ENCODE peak calls at places on chromosomes 3 and 15, in ten cellular contexts. Q, X, V, D, C, K, L, H, P and Y are unnamed samples.
A peak's percentile ranks its signal among the peaks of the same experiment; 100 is the strongest.

GRCh38 chr3:48820626-48821324 is 26.9 kb downstream of the PRKAR2A start:
- DNase-seq in L (no peak), H (no peak), D (peak; percentile 9), V (no peak), X (no peak), Q (no peak), P (peak; percentile 26), C (no peak), K (peak; percentile 8), Y (no peak)

GRCh38 chr15:61764981-61765380 is 295.3 kb downstream of the VPS13C start:
- DNase-seq in D (no peak), Q (no peak), X (no peak), H (no peak), C (no peak), K (no peak), P (no peak), L (no peak), V (no peak), Y (no peak)

GRCh38 chr15:66080791-66081475 is 172.6 kb downstream of the MEGF11 start:
- DNase-seq in K (peak; percentile 30), L (no peak), X (peak; percentile 77), V (peak; percentile 43), Q (no peak), C (no peak), H (no peak), D (no peak), P (peak; percentile 45), Y (peak; percentile 40)

GRCh38 chr3:124886168-124887051 is 755 bp downstream of the ITGB5 start:
- DNase-seq in V (no peak), X (peak; percentile 56), C (peak; percentile 40), Q (peak; percentile 40), L (peak; percentile 28), P (peak; percentile 19), H (peak; percentile 59), D (no peak), K (no peak), Y (peak; percentile 50)

GRCh38 chr3:52531636-52532516 is 1.8 kb downstream of the NT5DC2 start:
- DNase-seq in V (no peak), P (no peak), X (no peak), Q (peak; percentile 24), H (no peak), L (no peak), C (no peak), K (no peak), D (no peak), Y (peak; percentile 10)

GRCh38 chr3:30553641-30554316 is 52.6 kb upstream of the TGFBR2 start:
- DNase-seq in C (no peak), Q (no peak), K (no peak), X (no peak), P (peak; percentile 58), H (no peak), V (no peak), L (no peak), D (no peak), Y (no peak)

GRCh38 chr3:31016196-31016595 is 121.7 kb upstream of the GADL1 start:
- DNase-seq in Q (no peak), L (no peak), C (no peak), D (no peak), P (no peak), X (no peak), V (no peak), H (no peak), K (no peak), Y (no peak)

GRCh38 chr3:148532326-148532725 is 165.4 kb upstream of the AGTR1 start:
- DNase-seq in V (no peak), K (no peak), D (no peak), C (no peak), X (no peak), L (no peak), P (no peak), Q (no peak), H (no peak), Y (no peak)

GRCh38 chr15:57367556-57367955 is 8.7 kb upstream of the CGNL1 start:
- DNase-seq in H (no peak), Q (no peak), X (no peak), L (no peak), V (no peak), C (no peak), D (no peak), P (no peak), K (no peak), Y (no peak)

GRCh38 chr15:57358611-57359010 is 17.7 kb upstream of the CGNL1 start:
- DNase-seq in L (no peak), C (no peak), K (no peak), X (no peak), Q (no peak), D (no peak), H (no peak), V (no peak), P (no peak), Y (no peak)

GRCh38 chr15:57363661-57364060 is 12.6 kb upstream of the CGNL1 start:
- DNase-seq in Q (no peak), K (no peak), H (no peak), P (no peak), D (no peak), V (no peak), L (no peak), C (no peak), X (no peak), Y (no peak)

DNA sequence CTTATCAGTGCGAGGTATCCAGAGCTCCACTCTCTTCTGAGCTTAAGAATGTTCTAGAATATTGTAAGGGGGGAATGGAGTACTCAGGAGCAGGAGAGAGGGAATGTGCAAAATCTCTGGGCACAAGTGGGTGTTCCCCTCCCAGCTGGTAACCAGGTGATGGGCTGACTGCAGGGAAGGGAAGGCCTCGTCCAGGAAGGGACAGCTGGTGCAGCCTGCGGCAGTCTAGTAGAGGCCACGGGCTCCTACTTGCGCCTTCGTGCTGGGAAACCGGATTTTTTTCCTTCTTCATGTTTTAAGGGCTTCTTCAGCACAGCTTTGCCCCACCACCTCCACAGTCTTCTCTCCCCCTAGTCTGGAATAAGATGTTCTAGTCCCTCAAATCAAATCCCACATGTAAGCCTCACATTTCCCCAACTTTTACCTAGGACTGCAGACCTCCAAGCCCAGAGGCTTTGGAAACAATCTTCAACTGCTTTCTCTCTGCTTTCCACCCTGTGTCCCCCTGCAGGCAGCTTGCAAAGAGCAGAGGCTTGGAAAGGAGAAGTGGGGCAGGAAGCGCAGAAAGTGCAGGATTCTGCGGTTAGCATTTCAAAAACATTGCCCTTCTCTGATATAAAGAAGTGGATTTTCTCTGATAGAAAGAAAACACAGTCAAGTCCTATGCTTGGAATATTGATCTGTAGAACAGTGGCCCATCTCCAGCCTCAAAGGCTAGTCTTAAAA is 11.9 kb upstream of the CGNL1 start:
- DNase-seq in C (no peak), H (no peak), Q (no peak), K (no peak), P (no peak), D (no peak), L (no peak), X (no peak), V (no peak), Y (peak; percentile 33)
- TF ChIP-seq CTCF in C (peak; percentile 31), H (no peak), Q (no peak), K (peak; percentile 51), P (peak; percentile 27), D (no peak), L (no peak), X (no peak), V (peak; percentile 31), Y (no peak)

GRCh38 chr15:83659011-83659811 is 5.3 kb downstream of the ADAMTSL3 start:
- DNase-seq in D (no peak), V (no peak), X (no peak), K (no peak), P (no peak), H (no peak), Q (peak; percentile 70), L (no peak), C (peak; percentile 66), Y (no peak)

GRCh38 chr15:83656943-83657528 is 3.1 kb downstream of the ADAMTSL3 start:
- DNase-seq in V (no peak), K (no peak), Q (no peak), P (no peak), C (no peak), X (peak; percentile 25), L (no peak), H (no peak), D (no peak), Y (no peak)

GRCh38 chr15:83658406-83658805 is 4.5 kb downstream of the ADAMTSL3 start:
- DNase-seq in P (no peak), C (peak; percentile 60), L (no peak), D (no peak), Q (no peak), X (no peak), H (no peak), V (no peak), K (no peak), Y (no peak)

GRCh38 chr15:83656192-83656591 is 2.3 kb downstream of the ADAMTSL3 start:
- DNase-seq in P (no peak), K (no peak), D (no peak), X (no peak), Q (no peak), C (no peak), L (no peak), V (no peak), H (no peak), Y (no peak)

DNA sequence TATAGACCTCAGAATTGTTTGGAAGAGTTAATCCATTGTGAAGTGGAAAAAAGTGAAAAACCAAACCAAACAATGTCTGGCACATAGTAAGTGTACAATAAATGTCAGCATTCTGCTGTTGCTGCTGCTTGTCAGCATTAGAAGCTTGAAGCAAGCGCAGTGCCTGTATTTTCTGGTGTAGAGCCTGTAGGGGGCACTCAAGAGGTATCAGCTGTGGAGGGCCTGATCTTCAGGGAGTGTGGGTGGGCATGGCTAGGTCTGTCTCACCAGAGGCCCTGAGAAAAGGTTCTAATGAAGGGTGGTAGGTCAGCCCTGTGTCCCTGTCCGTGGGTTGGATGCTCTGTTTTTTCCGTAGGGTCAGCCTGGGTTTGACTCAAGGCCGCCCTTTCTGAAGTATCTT is 3.6 kb downstream of the ADAMTSL3 start:
- DNase-seq in K (no peak), V (no peak), P (no peak), C (no peak), X (no peak), Q (no peak), L (no peak), D (no peak), H (no peak), Y (no peak)
- TF ChIP-seq CTCF in K (peak; percentile 13), V (peak; percentile 37), P (no peak), C (peak; percentile 42), X (no peak), Q (no peak), L (peak; percentile 49), D (peak; percentile 12), H (peak; percentile 15), Y (peak; percentile 17)

GRCh38 chr3:98801042-98801747 is 38.1 kb downstream of the ST3GAL6 start:
- DNase-seq in L (no peak), K (no peak), V (no peak), D (no peak), Q (no peak), P (no peak), H (no peak), C (no peak), X (no peak), Y (no peak)
- TF ChIP-seq CTCF in L (peak; percentile 17), K (peak; percentile 25), V (peak; percentile 40), D (no peak), Q (no peak), P (peak; percentile 47), H (no peak), C (peak; percentile 40), X (no peak), Y (no peak)

DNA sequence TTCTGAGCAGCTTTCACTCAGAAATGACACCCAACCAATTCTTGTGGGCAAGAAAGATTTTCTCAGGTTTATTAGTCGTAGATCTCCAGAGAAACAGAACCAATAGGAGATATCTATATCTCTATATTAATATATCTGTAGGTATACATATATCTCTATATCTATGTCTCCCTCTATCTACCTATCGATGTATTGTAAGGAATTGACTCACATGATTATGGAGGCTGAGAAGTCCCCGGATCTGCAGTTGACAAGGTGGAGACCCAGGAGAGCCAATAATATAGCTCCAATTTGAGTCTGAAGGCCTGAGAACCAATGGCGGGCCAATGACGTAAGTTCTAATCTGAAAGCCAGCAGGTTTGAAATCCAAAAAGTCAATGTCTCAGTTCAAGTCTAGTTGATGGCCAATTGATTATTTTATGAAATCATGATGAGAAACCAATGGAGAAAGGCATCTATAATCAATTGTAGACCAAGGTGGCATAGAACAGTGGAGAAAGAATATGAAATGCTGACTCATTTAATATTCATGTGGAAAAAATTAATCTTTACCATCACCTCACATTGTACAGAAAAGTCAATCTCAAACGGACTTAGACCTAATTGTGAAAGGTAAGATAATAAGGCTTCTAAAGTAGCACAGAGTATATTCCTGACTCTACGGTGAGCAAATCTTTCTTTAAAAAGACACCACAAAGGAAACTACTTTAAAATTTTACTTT is 65.6 kb upstream of the CHRNA7 start:
- DNase-seq in H (no peak), V (no peak), D (no peak), X (no peak), P (no peak), Q (no peak), K (no peak), L (no peak), C (no peak), Y (no peak)
- TF ChIP-seq CTCF in H (no peak), V (no peak), D (no peak), X (no peak), P (no peak), Q (no peak), K (no peak), L (no peak), C (no peak), Y (no peak)